ENCODE peak calls at places on chromosomes 7 and 10, in seven cellular contexts. X is tibial nerve, J is MM.1S, M is pancreas, F is WERI-Rb-1, N is mammary epithelial cell, O is left ventricle myocardium inferior. I is an unnamed sample.

GRCh38 chr7:135537905-135538304 is 19.8 kb upstream of the NUP205 start:
- DNase-seq in X (no peak), J (no peak), M (no peak), F (no peak), N (no peak), O (no peak), I (no peak)

GRCh38 chr10:95789928-95790327 is 34.0 kb downstream of the ENTPD1 start:
- DNase-seq in X (no peak), J (no peak), M (no peak), F (no peak), N (no peak), O (no peak), I (no peak)

GRCh38 chr10:119421887-119422684 is 120.4 kb downstream of the RGS10 start:
- DNase-seq in X (no peak), J (no peak), M (no peak), F (no peak), N (no peak), O (peak), I (no peak)

GRCh38 chr7:34309116-34309515 is 348.9 kb upstream of the NPSR1 start:
- DNase-seq in X (no peak), J (no peak), M (no peak), F (no peak), N (no peak), O (no peak), I (no peak)

GRCh38 chr10:69807122-69807521 is 5.4 kb downstream of the COL13A1 start:
- DNase-seq in X (no peak), J (no peak), M (no peak), F (no peak), N (peak), O (no peak), I (no peak)

GRCh38 chr10:124174071-124174566 is 80.7 kb upstream of the CHST15 start:
- DNase-seq in X (no peak), J (no peak), M (no peak), F (no peak), N (no peak), O (no peak), I (no peak)

GRCh38 chr10:114362831-114363355 is 41.4 kb downstream of the AFAP1L2 start:
- DNase-seq in X (no peak), J (no peak), M (no peak), F (no peak), N (no peak), O (no peak), I (no peak)

GRCh38 chr10:101042667-101043355 is 11.8 kb downstream of the SFXN3 start:
- DNase-seq in X (peak), J (peak), M (peak), F (peak), N (peak), O (peak), I (peak)

GRCh38 chr7:22433710-22434460 is 66.1 kb downstream of the STEAP1B start:
- DNase-seq in X (no peak), J (no peak), M (no peak), F (no peak), N (peak), O (peak), I (no peak)

GRCh38 chr10:109934958-109935793 is 11.9 kb upstream of the XPNPEP1 start:
- DNase-seq in X (peak), J (no peak), M (no peak), F (peak), N (peak), O (no peak), I (no peak)

GRCh38 chr10:114551310-114551972 is 106.6 kb downstream of the ABLIM1 start:
- DNase-seq in X (peak), J (no peak), M (peak), F (no peak), N (no peak), O (peak), I (no peak)

GRCh38 chr7:2717905-2718702 is 30.1 kb downstream of the AMZ1 start:
- DNase-seq in X (no peak), J (no peak), M (no peak), F (no peak), N (no peak), O (no peak), I (no peak)

GRCh38 chr7:81583090-81583489 is 186.8 kb downstream of the HGF start:
- DNase-seq in X (no peak), J (no peak), M (no peak), F (no peak), N (no peak), O (no peak), I (no peak)

GRCh38 chr7:150951521-150951920 is 26.6 kb downstream of the KCNH2 start:
- DNase-seq in X (no peak), J (no peak), M (peak), F (no peak), N (no peak), O (peak), I (no peak)

GRCh38 chr10:72665925-72666324 is 26.0 kb upstream of the MCU start:
- DNase-seq in X (no peak), J (no peak), M (no peak), F (no peak), N (peak), O (no peak), I (no peak)

GRCh38 chr7:4840097-4840501 is 21.7 kb downstream of the PAPOLB start:
- DNase-seq in X (no peak), J (no peak), M (no peak), F (peak), N (no peak), O (no peak), I (no peak)

GRCh38 chr10:86954681-86955500 is 2.5 kb downstream of the MMRN2 start:
- DNase-seq in X (no peak), J (no peak), M (peak), F (no peak), N (no peak), O (no peak), I (no peak)
- H3K27ac ChIP-seq in X (peak), J (no peak), M (no peak), F (peak), N (no peak), O (peak), I (no peak)

GRCh38 chr10:117139581-117140524 is 1.8 kb upstream of the VAX1 start:
- DNase-seq in X (no peak), J (no peak), M (no peak), F (no peak), N (no peak), O (no peak), I (no peak)
- TF ChIP-seq CTCF in X (no peak), J (no peak), M (no peak), F (no peak), N (no peak), O (no peak), I (no peak)

DNA sequence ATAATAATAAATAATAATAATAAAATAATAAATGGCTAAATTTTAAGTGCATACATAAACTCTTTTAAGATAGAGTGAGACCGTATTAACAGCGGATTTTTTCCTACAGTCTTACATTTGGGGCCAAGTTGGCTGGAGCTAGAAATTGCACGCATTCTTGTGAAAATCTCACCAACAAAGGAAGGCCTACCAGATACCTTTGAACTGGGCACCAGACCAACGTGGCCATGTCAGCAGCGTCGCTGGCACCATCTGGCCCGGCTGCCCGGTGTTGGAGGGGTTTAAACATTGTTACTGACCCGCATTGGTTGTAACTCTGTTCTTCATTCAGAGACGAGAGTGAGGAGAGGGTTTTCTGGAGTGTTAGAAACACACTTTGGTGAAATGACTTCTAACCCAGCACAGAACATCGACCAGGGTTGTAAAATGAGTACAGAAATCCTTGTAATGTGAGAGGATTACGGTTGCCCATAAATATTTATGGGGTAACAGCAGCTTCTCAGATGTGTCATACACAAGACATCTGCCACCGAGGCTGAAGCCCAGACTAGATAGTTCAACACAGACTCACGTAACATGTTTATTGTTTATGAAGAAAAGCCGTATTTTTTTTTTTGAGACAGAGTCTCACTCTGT is 34.6 kb upstream of the UNCX start:
- DNase-seq in X (no peak), J (no peak), M (no peak), F (no peak), N (peak), O (no peak), I (no peak)
- H3K27ac ChIP-seq in X (no peak), J (no peak), M (no peak), F (no peak), N (no peak), O (no peak), I (no peak)

GRCh38 chr10:132480356-132480755 is 57.2 kb upstream of the INPP5A start:
- DNase-seq in X (no peak), J (no peak), M (no peak), F (no peak), N (no peak), O (no peak), I (no peak)
- TF ChIP-seq CTCF in X (no peak), J (no peak), M (no peak), F (no peak), N (no peak), O (no peak), I (no peak)

GRCh38 chr10:30943451-30943850 is 88.2 kb downstream of the ZNF438 start:
- DNase-seq in X (no peak), J (no peak), M (no peak), F (no peak), N (no peak), O (no peak), I (no peak)

GRCh38 chr10:30935078-30935477 is 96.6 kb downstream of the ZNF438 start:
- DNase-seq in X (no peak), J (no peak), M (no peak), F (no peak), N (peak), O (no peak), I (no peak)

GRCh38 chr10:30940279-30940678 is 91.4 kb downstream of the ZNF438 start:
- DNase-seq in X (no peak), J (no peak), M (no peak), F (no peak), N (peak), O (no peak), I (no peak)

DNA sequence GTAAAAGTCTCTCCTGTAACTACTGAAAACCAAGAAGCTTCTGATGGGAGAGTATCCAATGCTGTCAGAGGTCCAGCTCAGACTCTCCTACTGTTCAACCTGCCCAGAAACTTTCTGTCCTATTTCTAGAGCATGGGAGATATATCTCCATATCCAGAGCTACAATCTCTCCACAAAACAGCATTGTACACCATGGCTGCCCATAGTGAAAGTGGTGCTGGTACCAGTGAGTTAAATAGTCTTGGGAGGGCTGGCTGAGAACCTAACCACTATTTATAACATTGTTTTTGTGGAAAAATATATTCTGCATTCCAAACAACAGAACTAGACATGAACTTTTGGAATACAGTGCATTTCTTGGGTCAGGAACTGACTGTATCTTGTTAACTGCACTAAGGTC is 92.0 kb downstream of the ZNF438 start:
- DNase-seq in X (no peak), J (no peak), M (no peak), F (no peak), N (no peak), O (no peak), I (no peak)
- H3K27ac ChIP-seq in X (no peak), J (no peak), M (no peak), F (no peak), N (no peak), O (no peak), I (no peak)

DNA sequence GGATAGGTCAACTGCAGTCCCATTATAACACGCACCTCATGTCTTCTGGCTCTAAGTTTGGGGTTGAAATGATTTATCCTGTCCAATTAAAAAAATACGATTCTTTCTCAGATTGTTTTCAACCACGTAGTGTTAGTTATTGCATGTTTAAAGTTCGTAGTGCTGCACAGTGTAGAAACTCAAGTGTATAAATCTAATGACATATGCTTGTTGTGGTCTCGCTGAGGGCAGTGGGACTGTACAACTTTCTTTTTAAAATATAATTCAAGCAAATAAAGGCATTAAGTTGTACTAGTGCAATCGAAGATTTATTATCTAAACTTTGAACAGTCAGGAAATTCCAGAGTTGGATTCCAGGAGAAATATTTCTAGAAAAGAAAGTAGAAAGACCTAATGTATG is 124.0 kb upstream of the HPS1 start:
- DNase-seq in X (no peak), J (no peak), M (no peak), F (no peak), N (no peak), O (no peak), I (no peak)
- TF ChIP-seq CTCF in X (no peak), J (no peak), M (no peak), F (no peak), N (no peak), O (no peak), I (no peak)

GRCh38 chr10:113108948-113109347 is 158.9 kb downstream of the TCF7L2 start:
- DNase-seq in X (no peak), J (no peak), M (no peak), F (no peak), N (no peak), O (no peak), I (no peak)
- H3K27ac ChIP-seq in X (no peak), J (no peak), M (no peak), F (no peak), N (no peak), O (no peak), I (no peak)

GRCh38 chr10:66925896-66926719 is at the start of gene LRRTM3:
- DNase-seq in X (peak), J (peak), M (no peak), F (peak), N (peak), O (peak), I (no peak)
- TF ChIP-seq CTCF in X (peak), J (peak), M (peak), F (peak), N (peak), O (peak), I (no peak)

GRCh38 chr7:56087445-56087844 is 5.3 kb downstream of the PHKG1 start:
- DNase-seq in X (no peak), J (no peak), M (no peak), F (no peak), N (no peak), O (no peak), I (no peak)

GRCh38 chr7:56097700-56098099 is 4.9 kb upstream of the PHKG1 start:
- DNase-seq in X (peak), J (peak), M (no peak), F (no peak), N (peak), O (no peak), I (no peak)

GRCh38 chr7:56091591-56091990 is 1.2 kb downstream of the PHKG1 start:
- DNase-seq in X (no peak), J (no peak), M (no peak), F (no peak), N (no peak), O (peak), I (no peak)

DNA sequence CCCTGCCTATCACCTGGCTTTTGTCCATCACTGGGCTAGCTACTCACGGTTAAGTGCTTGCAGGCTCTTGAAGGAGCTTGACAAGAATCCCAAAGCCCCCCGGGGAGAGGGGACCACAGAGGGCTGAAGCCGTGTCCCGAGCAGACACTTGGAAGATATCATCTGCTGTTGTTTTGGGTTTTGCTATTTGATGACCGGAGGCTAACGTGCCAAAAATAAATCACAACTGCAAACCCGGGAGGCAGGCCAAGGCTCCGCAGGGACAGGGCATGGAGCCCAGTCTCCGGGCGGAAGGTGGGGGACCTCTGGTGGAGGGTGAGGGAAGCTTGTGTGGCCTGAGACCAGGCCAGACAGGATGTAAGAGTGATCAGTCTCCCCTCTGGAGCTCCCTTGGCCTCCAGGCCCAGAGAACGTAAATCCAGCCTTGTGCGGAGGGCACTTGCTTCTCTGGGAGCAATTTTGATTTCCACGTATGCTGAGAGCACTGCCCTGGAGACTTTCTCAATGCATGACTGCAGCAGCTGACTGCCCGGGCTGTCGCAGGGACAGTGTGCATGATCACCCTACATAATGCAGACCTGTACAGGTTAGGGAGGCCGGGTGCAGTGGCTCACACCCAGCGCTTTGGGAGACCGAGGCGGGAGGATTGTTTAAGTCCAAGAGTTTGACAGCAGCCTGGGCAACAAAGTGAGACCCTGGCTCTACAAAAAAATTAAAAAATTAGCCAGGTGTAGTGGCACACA is at the start of gene PHKG1:
- DNase-seq in X (peak), J (no peak), M (peak), F (peak), N (peak), O (peak), I (no peak)
- H3K27ac ChIP-seq in X (no peak), J (no peak), M (peak), F (no peak), N (no peak), O (peak), I (no peak)